ENCODE peak calls at places on chromosomes 5 and 9, in five cellular contexts. U is HCT116, L is Panc1, E is K562, A is H1. R is an unnamed sample.

GRCh38 chr9:132798817-132799790 is 79.0 kb downstream of the AK8 start:
- DNase-seq in A (no peak), E (peak), U (no peak), L (no peak), R (peak)

GRCh38 chr9:129287595-129288305 is 109.7 kb upstream of the IER5L start:
- DNase-seq in A (no peak), L (no peak), E (no peak), U (no peak), R (no peak)

GRCh38 chr9:36127652-36128244 is 8.8 kb upstream of the GLIPR2 start:
- DNase-seq in A (no peak), U (no peak), E (no peak), L (no peak), R (no peak)

GRCh38 chr9:5389109-5389732 is 48.5 kb downstream of the PLGRKT start:
- DNase-seq in A (no peak), L (no peak), E (no peak), U (no peak), R (no peak)

GRCh38 chr9:124388275-124389048 is 26.8 kb downstream of the PSMB7 start:
- DNase-seq in A (no peak), U (no peak), L (no peak), E (peak), R (peak)

GRCh38 chr5:64796301-64796700 is 27.6 kb downstream of the CWC27 start:
- DNase-seq in A (no peak), L (no peak), E (no peak), U (no peak), R (no peak)

GRCh38 chr9:124808246-124808956 is 31.5 kb downstream of the OLFML2A start:
- DNase-seq in A (no peak), U (no peak), L (no peak), E (no peak), R (no peak)

GRCh38 chr9:5872496-5872895 is 18.2 kb upstream of the MLANA start:
- DNase-seq in U (no peak), L (no peak), E (no peak), A (no peak), R (no peak)

GRCh38 chr5:132776077-132776931 is 735 bp downstream of the SEPTIN8 start:
- DNase-seq in A (no peak), U (no peak), E (peak), L (no peak), R (peak)

GRCh38 chr9:16062542-16063240 is 509.8 kb downstream of the CCDC171 start:
- DNase-seq in L (peak), A (no peak), U (peak), E (no peak), R (no peak)

GRCh38 chr5:80761176-80761575 is 106.4 kb upstream of the DHFR start:
- DNase-seq in E (peak), U (no peak), A (no peak), L (no peak), R (no peak)

GRCh38 chr9:114385412-114386181 is 2.2 kb downstream of the AKNA start:
- DNase-seq in L (no peak), A (no peak), U (peak), E (no peak), R (peak)

GRCh38 chr5:134177197-134178171 is 734 bp upstream of the SKP1 start:
- DNase-seq in A (peak), E (peak), L (peak), U (peak), R (peak)

GRCh38 chr5:163453705-163454104 is 6.2 kb downstream of the NUDCD2 start:
- DNase-seq in E (no peak), A (no peak), L (no peak), U (no peak), R (no peak)

GRCh38 chr5:16579142-16579541 is 37.7 kb downstream of the RETREG1 start:
- DNase-seq in L (no peak), A (no peak), U (no peak), E (no peak), R (no peak)

GRCh38 chr9:88871669-88872068 is 119.6 kb upstream of the S1PR3 start:
- DNase-seq in U (no peak), A (no peak), E (no peak), L (no peak), R (no peak)

GRCh38 chr5:66906021-66906420 is 290.6 kb downstream of the CD180 start:
- DNase-seq in U (no peak), L (no peak), A (no peak), E (no peak), R (no peak)

GRCh38 chr5:176653401-176653800 is 6.1 kb downstream of the TSPAN17 start:
- DNase-seq in U (no peak), L (no peak), A (no peak), E (peak), R (no peak)

GRCh38 chr5:151602806-151603205 is 11.7 kb upstream of the FAT2 start:
- DNase-seq in A (no peak), U (no peak), E (no peak), L (no peak), R (no peak)

GRCh38 chr9:84781431-84781830 is 111.9 kb downstream of the NTRK2 start:
- DNase-seq in A (no peak), L (no peak), U (no peak), E (no peak), R (peak)

GRCh38 chr9:4327504-4328191 is 27.8 kb upstream of the GLIS3 start:
- DNase-seq in A (no peak), L (no peak), U (no peak), E (no peak), R (no peak)

GRCh38 chr5:157252741-157253465 is 13.0 kb upstream of the CYFIP2 start:
- DNase-seq in E (no peak), L (no peak), U (no peak), A (no peak), R (no peak)

GRCh38 chr5:147748590-147748989 is 33.9 kb downstream of the JAKMIP2 start:
- DNase-seq in L (no peak), U (no peak), E (no peak), A (peak), R (no peak)

GRCh38 chr5:124342586-124342985 is 403.9 kb downstream of the ZNF608 start:
- DNase-seq in U (no peak), E (no peak), A (no peak), L (no peak), R (no peak)

GRCh38 chr5:147481376-147481775 is 28.5 kb downstream of the DPYSL3 start:
- DNase-seq in L (no peak), E (no peak), U (no peak), A (no peak), R (no peak)

GRCh38 chr9:105355810-105356209 is 92.0 kb upstream of the FSD1L start:
- DNase-seq in E (peak), L (no peak), U (no peak), A (no peak), R (no peak)
- TF ChIP-seq SIN3A in E (no peak), L (no peak), U (no peak), A (no peak), R (no peak)

GRCh38 chr5:38011641-38012188 is 171.9 kb upstream of the GDNF start:
- DNase-seq in L (no peak), A (no peak), E (no peak), U (no peak), R (no peak)

GRCh38 chr5:38009754-38010386 is 170.0 kb upstream of the GDNF start:
- DNase-seq in U (no peak), L (no peak), E (no peak), A (no peak), R (no peak)

GRCh38 chr5:38013107-38013506 is 173.3 kb upstream of the GDNF start:
- DNase-seq in L (no peak), E (no peak), A (no peak), U (no peak), R (no peak)

GRCh38 chr5:38008198-38008597 is 168.4 kb upstream of the GDNF start:
- DNase-seq in E (no peak), A (no peak), L (no peak), U (no peak), R (no peak)
- TF ChIP-seq SIN3A in E (no peak), A (no peak), L (no peak), U (no peak), R (no peak)

DNA sequence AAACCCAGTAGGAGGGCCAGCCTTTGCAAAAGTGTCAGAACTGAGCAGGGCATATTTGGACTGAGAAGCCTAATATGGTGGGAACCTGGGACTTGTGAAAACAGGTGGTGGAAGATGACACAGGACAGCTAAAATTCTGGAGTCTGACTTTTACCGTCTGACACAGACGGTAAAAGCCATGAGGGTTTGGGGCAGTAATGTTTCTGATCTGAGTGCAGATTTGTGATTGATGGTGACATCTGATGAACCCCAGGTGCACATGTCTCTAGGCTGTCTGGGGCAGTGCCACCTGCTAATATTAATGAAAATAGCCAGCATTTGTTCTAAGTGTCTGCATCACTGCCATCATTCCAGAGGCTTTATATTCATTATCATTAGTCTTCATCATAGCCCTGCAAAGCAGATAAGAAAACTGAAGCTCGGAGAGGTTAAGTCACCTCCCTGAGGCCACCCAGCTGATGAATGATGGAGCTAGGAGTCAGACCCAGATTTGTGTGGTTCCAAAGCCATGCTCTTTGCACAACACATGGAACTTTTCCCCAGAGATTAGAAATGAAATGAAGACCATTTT is 65.5 kb upstream of the CXCL14 start:
- DNase-seq in E (no peak), A (no peak), U (no peak), L (no peak), R (no peak)
- TF ChIP-seq SIN3A in E (no peak), A (no peak), U (no peak), L (no peak), R (no peak)

DNA sequence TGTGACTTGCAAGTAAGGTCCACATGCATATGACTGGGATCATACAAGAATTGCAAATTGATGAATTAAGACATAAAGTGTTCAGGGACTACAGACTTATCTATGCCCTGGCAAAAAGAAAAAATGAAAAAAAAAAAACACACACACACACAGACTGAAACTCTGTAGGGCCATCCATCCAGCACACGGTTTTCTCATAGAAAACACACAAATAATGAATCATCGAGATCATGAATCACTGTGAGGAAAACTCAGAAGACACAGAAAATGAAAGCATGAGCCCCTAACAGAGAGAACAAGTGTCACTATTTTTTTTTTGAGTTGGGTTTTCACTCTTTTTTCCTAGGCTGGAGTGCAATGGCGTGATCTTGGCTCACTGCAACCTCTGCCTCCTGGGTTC is 185.2 kb downstream of the IRX2 start:
- DNase-seq in L (no peak), U (no peak), A (no peak), E (no peak), R (no peak)
- TF ChIP-seq SIN3A in L (no peak), U (no peak), A (no peak), E (no peak), R (no peak)

DNA sequence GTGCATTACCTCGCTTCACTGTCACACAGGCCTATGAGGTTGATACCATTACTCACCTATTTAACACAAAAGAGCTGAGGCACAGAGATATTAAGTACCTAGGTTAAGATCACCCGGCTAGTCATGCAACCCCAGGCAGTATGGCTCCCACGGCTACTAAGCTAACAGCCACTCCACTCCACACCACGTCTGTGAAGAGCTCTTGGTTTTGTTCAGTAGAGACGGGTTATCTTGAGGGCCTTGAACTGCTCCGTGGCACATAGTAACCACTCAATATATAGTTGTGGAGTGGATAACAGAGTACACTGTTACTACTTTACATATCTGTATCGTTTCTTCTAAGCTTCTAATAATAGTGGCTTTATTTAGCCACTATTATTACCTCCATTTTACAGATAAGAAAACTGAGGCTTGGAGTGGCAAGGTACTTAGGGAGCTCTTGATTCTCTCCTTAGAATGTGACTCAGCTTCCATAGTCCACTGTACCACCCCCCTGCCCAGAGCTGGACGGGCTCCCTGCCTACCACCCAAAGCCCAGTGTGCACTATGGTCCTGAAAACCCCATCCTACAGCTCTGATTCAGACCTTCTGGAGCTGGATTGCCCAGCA is 1.0 kb upstream of the CORO2A start:
- DNase-seq in A (no peak), E (no peak), L (no peak), U (no peak), R (no peak)
- TF ChIP-seq SIN3A in A (no peak), E (no peak), L (no peak), U (no peak), R (no peak)

DNA sequence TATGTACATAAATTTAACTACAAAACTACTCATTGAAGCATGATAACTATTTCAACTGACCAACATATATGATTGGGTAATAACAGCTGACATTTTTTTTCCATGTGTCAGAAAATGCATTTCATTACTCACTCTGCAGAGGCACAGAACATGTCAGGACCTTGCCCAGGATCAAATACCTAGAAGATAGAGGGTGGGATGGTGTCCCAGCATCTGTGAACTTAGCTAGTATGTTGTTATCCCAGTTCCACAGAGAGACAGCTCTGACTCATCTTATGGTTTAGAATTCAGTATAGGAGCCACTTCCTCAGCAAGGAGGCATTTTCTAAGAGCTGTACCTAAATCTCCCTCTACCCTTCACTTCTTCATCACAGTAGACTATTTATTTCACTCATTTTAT is 1198.6 kb upstream of the ACO1 start:
- DNase-seq in U (no peak), L (no peak), A (no peak), E (no peak), R (no peak)
- TF ChIP-seq SIN3A in U (no peak), L (no peak), A (no peak), E (no peak), R (no peak)

GRCh38 chr9:127816362-127816725 is 13.7 kb downstream of the FPGS start:
- DNase-seq in E (no peak), A (no peak), U (no peak), L (no peak), R (no peak)

GRCh38 chr9:127816728-127817127 is 14.0 kb downstream of the FPGS start:
- DNase-seq in U (no peak), A (no peak), L (no peak), E (no peak), R (no peak)

GRCh38 chr9:127818574-127818973 is 15.9 kb downstream of the FPGS start:
- DNase-seq in E (no peak), A (no peak), U (no peak), L (no peak), R (no peak)

GRCh38 chr9:127815512-127816361 is 13.1 kb downstream of the FPGS start:
- DNase-seq in U (no peak), L (no peak), A (no peak), E (no peak), R (no peak)

GRCh38 chr9:127817881-127818434 is 15.3 kb downstream of the FPGS start:
- DNase-seq in E (no peak), L (no peak), U (no peak), A (no peak), R (no peak)
- TF ChIP-seq SIN3A in E (no peak), L (no peak), U (no peak), A (no peak), R (no peak)

DNA sequence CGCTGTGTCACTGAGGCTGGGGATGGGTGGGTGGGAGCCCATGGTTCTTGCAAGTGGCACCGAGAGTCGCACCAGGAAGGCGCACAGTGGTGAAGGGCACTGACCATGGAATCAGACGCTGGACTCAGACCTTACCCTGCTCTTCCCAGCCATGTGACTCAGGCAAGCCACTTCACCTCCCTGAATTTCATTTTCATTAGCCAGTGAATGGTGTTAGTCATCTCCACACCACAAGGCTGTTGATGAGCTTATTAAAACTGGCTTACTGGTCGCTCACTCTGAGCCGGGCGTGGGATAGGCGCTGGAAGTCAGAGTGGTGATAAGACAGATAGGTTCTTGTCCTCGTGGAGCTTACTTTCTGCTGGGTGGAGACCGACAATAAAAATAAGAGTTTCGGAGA is 25.1 kb downstream of the FGF18 start:
- DNase-seq in E (no peak), U (no peak), A (no peak), L (no peak), R (no peak)
- TF ChIP-seq SIN3A in E (no peak), U (no peak), A (no peak), L (no peak), R (no peak)

DNA sequence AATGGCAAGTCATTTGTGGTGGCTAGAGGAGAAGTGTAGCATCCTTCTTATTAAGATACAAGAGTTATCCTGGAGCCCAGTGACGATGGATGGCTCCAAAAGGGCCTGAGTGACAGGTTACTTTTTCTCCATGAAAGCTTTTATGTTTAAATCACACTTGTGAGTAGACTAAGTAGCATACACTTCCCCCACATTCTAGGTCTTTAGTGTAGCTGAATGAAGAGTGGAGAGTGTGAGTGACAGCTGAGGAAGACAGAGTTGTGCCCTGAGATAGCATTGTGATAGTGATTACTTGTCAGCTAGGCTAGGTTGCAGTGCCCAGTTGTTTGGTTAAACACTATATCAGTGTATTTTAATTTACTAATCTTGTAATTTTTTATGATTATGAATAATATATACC is 337.8 kb downstream of the TENT4A start:
- DNase-seq in E (no peak), A (no peak), L (no peak), U (no peak), R (no peak)
- TF ChIP-seq SIN3A in E (no peak), A (no peak), L (no peak), U (no peak), R (no peak)